ENCODE peak calls at places on chromosomes 4 and X, in nine cellular contexts. One of them, this sample, is unnamed.

GRCh38 chrX:48933757-48934156 is 14.9 kb upstream of the PIM2 start:
- DNase-seq in ovary: no peak
- DNase-seq in foreskin fibroblast: no peak
- DNase-seq in fibroblast of the aortic adventitia: no peak
- DNase-seq in keratinocyte: no peak
- DNase-seq in astrocyte of the spinal cord: no peak
- DNase-seq in kidney: no peak
- DNase-seq in OCI-LY7: no peak
- DNase-seq in thoracic aorta: no peak
- DNase-seq in this sample: no peak

GRCh38 chrX:153297376-153297775 is 24.2 kb downstream of the PNMA6F start:
- DNase-seq in ovary: no peak
- DNase-seq in foreskin fibroblast: no peak
- DNase-seq in fibroblast of the aortic adventitia: no peak
- DNase-seq in keratinocyte: no peak
- DNase-seq in astrocyte of the spinal cord: no peak
- DNase-seq in kidney: no peak
- DNase-seq in OCI-LY7: no peak
- DNase-seq in thoracic aorta: no peak
- DNase-seq in this sample: no peak

GRCh38 chr4:150305995-150306394 is 227.8 kb downstream of the DCLK2 start:
- DNase-seq in ovary: no peak
- DNase-seq in foreskin fibroblast: peak
- DNase-seq in fibroblast of the aortic adventitia: peak
- DNase-seq in keratinocyte: no peak
- DNase-seq in astrocyte of the spinal cord: peak
- DNase-seq in kidney: no peak
- DNase-seq in OCI-LY7: no peak
- DNase-seq in thoracic aorta: no peak
- DNase-seq in this sample: peak

GRCh38 chrX:38304010-38304409 is 23.3 kb downstream of the RPGR start:
- DNase-seq in ovary: no peak
- DNase-seq in foreskin fibroblast: no peak
- DNase-seq in fibroblast of the aortic adventitia: peak
- DNase-seq in keratinocyte: no peak
- DNase-seq in astrocyte of the spinal cord: peak
- DNase-seq in kidney: no peak
- DNase-seq in OCI-LY7: peak
- DNase-seq in thoracic aorta: no peak
- DNase-seq in this sample: no peak

GRCh38 chrX:26922278-26922677 is 540.9 kb downstream of the PPP4R3C start:
- DNase-seq in ovary: no peak
- DNase-seq in foreskin fibroblast: no peak
- DNase-seq in fibroblast of the aortic adventitia: peak
- DNase-seq in keratinocyte: no peak
- DNase-seq in astrocyte of the spinal cord: peak
- DNase-seq in kidney: no peak
- DNase-seq in OCI-LY7: no peak
- DNase-seq in thoracic aorta: no peak
- DNase-seq in this sample: no peak

GRCh38 chr4:156294577-156294976 is 340.9 kb upstream of the CTSO start:
- DNase-seq in ovary: no peak
- DNase-seq in foreskin fibroblast: peak
- DNase-seq in fibroblast of the aortic adventitia: peak
- DNase-seq in keratinocyte: no peak
- DNase-seq in astrocyte of the spinal cord: peak
- DNase-seq in kidney: no peak
- DNase-seq in OCI-LY7: no peak
- DNase-seq in thoracic aorta: no peak
- DNase-seq in this sample: peak

GRCh38 chr4:4328840-4329239 is 38.8 kb downstream of the ZBTB49 start:
- DNase-seq in ovary: no peak
- DNase-seq in foreskin fibroblast: no peak
- DNase-seq in fibroblast of the aortic adventitia: no peak
- DNase-seq in keratinocyte: no peak
- DNase-seq in astrocyte of the spinal cord: no peak
- DNase-seq in kidney: no peak
- DNase-seq in OCI-LY7: no peak
- DNase-seq in thoracic aorta: no peak
- DNase-seq in this sample: no peak

GRCh38 chrX:18983711-18984380 is at the start of gene PHKA2:
- DNase-seq in ovary: no peak
- DNase-seq in foreskin fibroblast: peak
- DNase-seq in fibroblast of the aortic adventitia: no peak
- DNase-seq in keratinocyte: no peak
- DNase-seq in astrocyte of the spinal cord: no peak
- DNase-seq in kidney: peak
- DNase-seq in OCI-LY7: no peak
- DNase-seq in thoracic aorta: peak
- DNase-seq in this sample: no peak

GRCh38 chr4:1565598-1566295 is 118.4 kb downstream of the FAM53A start:
- DNase-seq in ovary: peak
- DNase-seq in foreskin fibroblast: no peak
- DNase-seq in fibroblast of the aortic adventitia: no peak
- DNase-seq in keratinocyte: no peak
- DNase-seq in astrocyte of the spinal cord: no peak
- DNase-seq in kidney: peak
- DNase-seq in OCI-LY7: no peak
- DNase-seq in thoracic aorta: no peak
- DNase-seq in this sample: no peak

GRCh38 chr4:137363496-137363895 is 168.8 kb downstream of the PCDH18 start:
- DNase-seq in ovary: no peak
- DNase-seq in foreskin fibroblast: peak
- DNase-seq in fibroblast of the aortic adventitia: no peak
- DNase-seq in keratinocyte: no peak
- DNase-seq in astrocyte of the spinal cord: no peak
- DNase-seq in kidney: no peak
- DNase-seq in OCI-LY7: no peak
- DNase-seq in thoracic aorta: no peak
- DNase-seq in this sample: no peak

GRCh38 chrX:3771756-3772155 is 58.3 kb upstream of the PRKX start:
- DNase-seq in ovary: no peak
- DNase-seq in foreskin fibroblast: no peak
- DNase-seq in fibroblast of the aortic adventitia: no peak
- DNase-seq in keratinocyte: no peak
- DNase-seq in astrocyte of the spinal cord: no peak
- DNase-seq in kidney: no peak
- DNase-seq in OCI-LY7: no peak
- DNase-seq in thoracic aorta: no peak
- DNase-seq in this sample: no peak

GRCh38 chrX:13226214-13226613 is 93.6 kb downstream of the ATXN3L start:
- DNase-seq in ovary: no peak
- DNase-seq in foreskin fibroblast: peak
- DNase-seq in fibroblast of the aortic adventitia: peak
- DNase-seq in keratinocyte: no peak
- DNase-seq in astrocyte of the spinal cord: no peak
- DNase-seq in kidney: no peak
- DNase-seq in OCI-LY7: no peak
- DNase-seq in thoracic aorta: no peak
- DNase-seq in this sample: no peak

GRCh38 chr4:153223935-153224334 is 19.7 kb downstream of the TRIM2 start:
- DNase-seq in ovary: no peak
- DNase-seq in foreskin fibroblast: peak
- DNase-seq in fibroblast of the aortic adventitia: peak
- DNase-seq in keratinocyte: peak
- DNase-seq in astrocyte of the spinal cord: peak
- DNase-seq in kidney: no peak
- DNase-seq in OCI-LY7: no peak
- DNase-seq in thoracic aorta: no peak
- DNase-seq in this sample: no peak

GRCh38 chr4:123616970-123617392 is 220.4 kb downstream of the SPRY1 start:
- DNase-seq in ovary: peak
- DNase-seq in foreskin fibroblast: peak
- DNase-seq in fibroblast of the aortic adventitia: peak
- DNase-seq in keratinocyte: no peak
- DNase-seq in astrocyte of the spinal cord: peak
- DNase-seq in kidney: no peak
- DNase-seq in OCI-LY7: peak
- DNase-seq in thoracic aorta: no peak
- DNase-seq in this sample: no peak

GRCh38 chr4:184066584-184067300 is 150.9 kb downstream of the ENPP6 start:
- DNase-seq in ovary: no peak
- DNase-seq in foreskin fibroblast: no peak
- DNase-seq in fibroblast of the aortic adventitia: no peak
- DNase-seq in keratinocyte: no peak
- DNase-seq in astrocyte of the spinal cord: no peak
- DNase-seq in kidney: no peak
- DNase-seq in OCI-LY7: no peak
- DNase-seq in thoracic aorta: no peak
- DNase-seq in this sample: no peak

GRCh38 chr4:88573995-88574394 is 18.3 kb upstream of the HERC3 start:
- DNase-seq in ovary: no peak
- DNase-seq in foreskin fibroblast: peak
- DNase-seq in fibroblast of the aortic adventitia: peak
- DNase-seq in keratinocyte: no peak
- DNase-seq in astrocyte of the spinal cord: peak
- DNase-seq in kidney: no peak
- DNase-seq in OCI-LY7: no peak
- DNase-seq in thoracic aorta: no peak
- DNase-seq in this sample: no peak
- TF ChIP-seq CTCF in ovary: no peak
- TF ChIP-seq CTCF in foreskin fibroblast: peak
- TF ChIP-seq CTCF in fibroblast of the aortic adventitia: peak
- TF ChIP-seq CTCF in keratinocyte: peak
- TF ChIP-seq CTCF in astrocyte of the spinal cord: peak
- TF ChIP-seq CTCF in kidney: no peak
- TF ChIP-seq CTCF in OCI-LY7: no peak
- TF ChIP-seq CTCF in thoracic aorta: no peak
- TF ChIP-seq CTCF in this sample: peak

GRCh38 chr4:19492611-19493010 is 759.1 kb upstream of the SLIT2 start:
- DNase-seq in ovary: no peak
- DNase-seq in foreskin fibroblast: peak
- DNase-seq in fibroblast of the aortic adventitia: no peak
- DNase-seq in keratinocyte: no peak
- DNase-seq in astrocyte of the spinal cord: no peak
- DNase-seq in kidney: no peak
- DNase-seq in OCI-LY7: no peak
- DNase-seq in thoracic aorta: no peak
- DNase-seq in this sample: no peak
- H3K4me3 ChIP-seq in ovary: no peak
- H3K4me3 ChIP-seq in foreskin fibroblast: no peak
- H3K4me3 ChIP-seq in fibroblast of the aortic adventitia: no peak
- H3K4me3 ChIP-seq in keratinocyte: no peak
- H3K4me3 ChIP-seq in astrocyte of the spinal cord: no peak
- H3K4me3 ChIP-seq in kidney: no peak
- H3K4me3 ChIP-seq in OCI-LY7: no peak
- H3K4me3 ChIP-seq in thoracic aorta: no peak
- H3K4me3 ChIP-seq in this sample: no peak

DNA sequence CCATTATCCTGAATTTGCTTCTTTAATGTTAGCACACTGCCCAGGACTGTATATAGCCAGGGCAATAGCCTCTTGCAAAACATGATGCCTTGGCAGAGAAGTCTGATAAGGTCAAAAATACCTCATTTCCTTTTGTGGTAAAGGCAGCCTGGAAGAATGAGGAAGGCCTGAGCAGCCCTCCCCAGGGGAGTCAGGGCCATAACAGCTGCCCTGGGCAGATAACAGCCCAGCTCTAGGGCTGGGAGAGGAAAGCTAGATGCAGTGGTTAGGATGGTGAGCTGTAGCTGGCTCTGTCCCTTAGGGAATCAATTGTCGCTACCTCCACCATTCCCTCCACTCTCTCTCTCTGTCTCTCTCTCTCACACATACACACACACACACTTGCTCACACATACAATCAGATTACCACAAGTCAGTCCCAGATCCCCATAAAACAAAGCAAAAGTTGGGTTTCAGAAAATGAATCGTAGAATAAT is 29.2 kb downstream of the EFHC2 start:
- DNase-seq in ovary: no peak
- DNase-seq in foreskin fibroblast: peak
- DNase-seq in fibroblast of the aortic adventitia: peak
- DNase-seq in keratinocyte: no peak
- DNase-seq in astrocyte of the spinal cord: peak
- DNase-seq in kidney: no peak
- DNase-seq in OCI-LY7: no peak
- DNase-seq in thoracic aorta: no peak
- DNase-seq in this sample: no peak
- TF ChIP-seq CTCF in ovary: no peak
- TF ChIP-seq CTCF in foreskin fibroblast: no peak
- TF ChIP-seq CTCF in fibroblast of the aortic adventitia: no peak
- TF ChIP-seq CTCF in keratinocyte: no peak
- TF ChIP-seq CTCF in astrocyte of the spinal cord: no peak
- TF ChIP-seq CTCF in kidney: no peak
- TF ChIP-seq CTCF in OCI-LY7: no peak
- TF ChIP-seq CTCF in thoracic aorta: no peak
- TF ChIP-seq CTCF in this sample: no peak

GRCh38 chrX:150543230-150544155 is 24.9 kb upstream of the MTM1 start:
- DNase-seq in ovary: no peak
- DNase-seq in foreskin fibroblast: no peak
- DNase-seq in fibroblast of the aortic adventitia: no peak
- DNase-seq in keratinocyte: no peak
- DNase-seq in astrocyte of the spinal cord: no peak
- DNase-seq in kidney: no peak
- DNase-seq in OCI-LY7: no peak
- DNase-seq in thoracic aorta: no peak
- DNase-seq in this sample: no peak
- H3K4me3 ChIP-seq in ovary: no peak
- H3K4me3 ChIP-seq in foreskin fibroblast: no peak
- H3K4me3 ChIP-seq in fibroblast of the aortic adventitia: no peak
- H3K4me3 ChIP-seq in keratinocyte: no peak
- H3K4me3 ChIP-seq in astrocyte of the spinal cord: no peak
- H3K4me3 ChIP-seq in kidney: no peak
- H3K4me3 ChIP-seq in OCI-LY7: no peak
- H3K4me3 ChIP-seq in thoracic aorta: no peak
- H3K4me3 ChIP-seq in this sample: no peak

DNA sequence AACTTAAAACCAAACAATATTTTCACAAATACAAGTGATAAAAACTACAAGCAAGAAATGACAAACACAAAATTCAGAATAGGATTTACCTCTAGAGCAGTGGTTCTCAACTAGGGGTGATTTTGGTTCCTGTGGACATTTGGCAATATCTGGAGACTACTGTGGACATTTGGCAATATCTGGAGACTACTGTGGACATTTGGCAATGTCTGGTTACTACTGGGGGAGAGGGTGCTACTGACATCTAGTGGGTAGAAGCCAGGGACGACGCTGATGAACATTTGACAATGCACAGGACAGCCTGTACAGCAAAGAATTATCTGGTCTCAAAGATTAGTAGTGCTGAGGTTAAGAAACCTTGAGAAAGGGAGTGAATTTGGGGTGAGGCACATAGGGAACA is 169.8 kb downstream of the CLCN4 start:
- DNase-seq in ovary: no peak
- DNase-seq in foreskin fibroblast: peak
- DNase-seq in fibroblast of the aortic adventitia: peak
- DNase-seq in keratinocyte: no peak
- DNase-seq in astrocyte of the spinal cord: no peak
- DNase-seq in kidney: no peak
- DNase-seq in OCI-LY7: peak
- DNase-seq in thoracic aorta: no peak
- DNase-seq in this sample: no peak
- TF ChIP-seq CTCF in ovary: no peak
- TF ChIP-seq CTCF in foreskin fibroblast: peak
- TF ChIP-seq CTCF in fibroblast of the aortic adventitia: peak
- TF ChIP-seq CTCF in keratinocyte: peak
- TF ChIP-seq CTCF in astrocyte of the spinal cord: peak
- TF ChIP-seq CTCF in kidney: peak
- TF ChIP-seq CTCF in OCI-LY7: peak
- TF ChIP-seq CTCF in thoracic aorta: no peak
- TF ChIP-seq CTCF in this sample: peak

GRCh38 chrX:68829594-68830485 is 1.0 kb downstream of the EFNB1 start:
- DNase-seq in ovary: no peak
- DNase-seq in foreskin fibroblast: peak
- DNase-seq in fibroblast of the aortic adventitia: peak
- DNase-seq in keratinocyte: no peak
- DNase-seq in astrocyte of the spinal cord: peak
- DNase-seq in kidney: peak
- DNase-seq in OCI-LY7: no peak
- DNase-seq in thoracic aorta: no peak
- DNase-seq in this sample: no peak
- H3K4me3 ChIP-seq in ovary: peak
- H3K4me3 ChIP-seq in foreskin fibroblast: peak
- H3K4me3 ChIP-seq in fibroblast of the aortic adventitia: peak
- H3K4me3 ChIP-seq in keratinocyte: peak
- H3K4me3 ChIP-seq in astrocyte of the spinal cord: peak
- H3K4me3 ChIP-seq in kidney: peak
- H3K4me3 ChIP-seq in OCI-LY7: peak
- H3K4me3 ChIP-seq in thoracic aorta: peak
- H3K4me3 ChIP-seq in this sample: peak